ENCODE peak calls at places on chromosomes 1 and 21, in five cellular contexts. A, Z, J, X and G are unnamed samples.
A peak's percentile ranks its signal among the peaks of the same experiment; 100 is the strongest.

GRCh38 chr1:39654291-39654690 is 14.8 kb upstream of the HEYL start:
- DNase-seq in A (no peak), Z (peak; percentile 16), J (peak; percentile 42), X (no peak), G (no peak)

GRCh38 chr1:172874950-172875349 is 175.8 kb downstream of the TNFSF18 start:
- DNase-seq in A (no peak), Z (peak; percentile 54), J (no peak), X (no peak), G (no peak)

GRCh38 chr1:178057863-178058576 is 35.9 kb upstream of the RASAL2 start:
- DNase-seq in A (no peak), Z (peak; percentile 48), J (peak; percentile 96), X (no peak), G (peak; percentile 81)

GRCh38 chr1:89589515-89589914 is 43.4 kb upstream of the LRRC8C start:
- DNase-seq in A (no peak), Z (no peak), J (peak; percentile 73), X (no peak), G (peak; percentile 56)

GRCh38 chr21:31920275-31920674 is 47.5 kb downstream of the HUNK start:
- DNase-seq in A (no peak), Z (no peak), J (no peak), X (no peak), G (no peak)

GRCh38 chr1:30043256-30043655 is 680.1 kb downstream of the MATN1 start:
- DNase-seq in A (no peak), Z (no peak), J (no peak), X (no peak), G (no peak)

GRCh38 chr1:188590641-188591040 is 1761.9 kb downstream of the PLA2G4A start:
- DNase-seq in A (no peak), Z (no peak), J (no peak), X (no peak), G (no peak)

GRCh38 chr1:207619833-207620572 is 24.9 kb upstream of the CR1L start:
- DNase-seq in A (no peak), Z (peak; percentile 51), J (peak; percentile 61), X (no peak), G (peak; percentile 60)

GRCh38 chr1:89484097-89485038 is 40.3 kb upstream of the LRRC8B start:
- DNase-seq in A (no peak), Z (no peak), J (no peak), X (no peak), G (no peak)

GRCh38 chr1:164296172-164296571 is 262.8 kb upstream of the PBX1 start:
- DNase-seq in A (no peak), Z (no peak), J (no peak), X (no peak), G (no peak)

GRCh38 chr1:228370941-228371740 is 35.5 kb downstream of the TRIM11 start:
- DNase-seq in A (no peak), Z (no peak), J (no peak), X (no peak), G (no peak)

GRCh38 chr21:45418301-45419071 is 13.5 kb downstream of the COL18A1 start:
- DNase-seq in A (no peak), Z (no peak), J (no peak), X (no peak), G (no peak)

GRCh38 chr21:45219517-45219916 is 68.2 kb downstream of the POFUT2 start:
- DNase-seq in A (no peak), Z (peak; percentile 31), J (peak; percentile 21), X (no peak), G (peak; percentile 21)

GRCh38 chr1:11286735-11287410 is 13.9 kb downstream of the UBIAD1 start:
- DNase-seq in A (no peak), Z (peak; percentile 56), J (peak; percentile 61), X (no peak), G (peak; percentile 22)

GRCh38 chr1:174954686-174955669 is 44.8 kb upstream of the CACYBP start:
- DNase-seq in A (no peak), Z (no peak), J (no peak), X (no peak), G (no peak)

GRCh38 chr1:11772458-11772857 is 10.5 kb downstream of the C1orf167 start:
- DNase-seq in A (no peak), Z (no peak), J (no peak), X (no peak), G (no peak)

GRCh38 chr21:31872452-31873274 is at the start of gene HUNK:
- DNase-seq in A (peak; percentile 48), Z (peak; percentile 54), J (peak; percentile 12), X (no peak), G (peak; percentile 56)

GRCh38 chr1:67572594-67573221 is 112.3 kb upstream of the GADD45A start:
- DNase-seq in A (peak; percentile 92), Z (peak; percentile 36), J (no peak), X (no peak), G (peak; percentile 56)

GRCh38 chr1:25105836-25106235 is 126.5 kb downstream of the SYF2 start:
- DNase-seq in A (no peak), Z (no peak), J (no peak), X (no peak), G (peak; percentile 60)

GRCh38 chr21:28311776-28312175 is 680.9 kb downstream of the LTN1 start:
- DNase-seq in A (no peak), Z (no peak), J (peak; percentile 29), X (no peak), G (no peak)

GRCh38 chr1:236774926-236775325 is 20.2 kb upstream of the MTR start:
- DNase-seq in A (no peak), Z (peak; percentile 15), J (peak; percentile 38), X (no peak), G (peak; percentile 20)

GRCh38 chr1:3736131-3736561 is 16.1 kb upstream of the CCDC27 start:
- DNase-seq in A (no peak), Z (no peak), J (peak; percentile 75), X (no peak), G (no peak)

GRCh38 chr1:233442392-233442791 is 114.9 kb downstream of the MAP3K21 start:
- DNase-seq in A (no peak), Z (no peak), J (no peak), X (no peak), G (no peak)

GRCh38 chr21:42641311-42642218 is 11.9 kb upstream of the PDE9A start:
- DNase-seq in A (no peak), Z (no peak), J (peak; percentile 4), X (no peak), G (no peak)

GRCh38 chr1:157469715-157470114 is 82.6 kb downstream of the FCRL5 start:
- DNase-seq in A (no peak), Z (no peak), J (no peak), X (no peak), G (no peak)

GRCh38 chr1:20114021-20114648 is 5.2 kb downstream of the PLA2G2D start:
- DNase-seq in A (peak; percentile 25), Z (no peak), J (no peak), X (no peak), G (no peak)

GRCh38 chr1:244052728-244053312 is 1.7 kb downstream of the ZBTB18 start:
- DNase-seq in A (no peak), Z (no peak), J (no peak), X (no peak), G (no peak)

GRCh38 chr1:244050835-244051444 is at the start of gene ZBTB18:
- DNase-seq in A (no peak), Z (peak; percentile 82), J (peak; percentile 49), X (no peak), G (peak; percentile 70)

GRCh38 chr1:244049969-244050834 is 881 bp upstream of the ZBTB18 start:
- DNase-seq in A (peak; percentile 53), Z (no peak), J (peak; percentile 9), X (no peak), G (no peak)

GRCh38 chr1:244053831-244054230 is 2.7 kb downstream of the ZBTB18 start:
- DNase-seq in A (no peak), Z (no peak), J (no peak), X (no peak), G (no peak)

DNA sequence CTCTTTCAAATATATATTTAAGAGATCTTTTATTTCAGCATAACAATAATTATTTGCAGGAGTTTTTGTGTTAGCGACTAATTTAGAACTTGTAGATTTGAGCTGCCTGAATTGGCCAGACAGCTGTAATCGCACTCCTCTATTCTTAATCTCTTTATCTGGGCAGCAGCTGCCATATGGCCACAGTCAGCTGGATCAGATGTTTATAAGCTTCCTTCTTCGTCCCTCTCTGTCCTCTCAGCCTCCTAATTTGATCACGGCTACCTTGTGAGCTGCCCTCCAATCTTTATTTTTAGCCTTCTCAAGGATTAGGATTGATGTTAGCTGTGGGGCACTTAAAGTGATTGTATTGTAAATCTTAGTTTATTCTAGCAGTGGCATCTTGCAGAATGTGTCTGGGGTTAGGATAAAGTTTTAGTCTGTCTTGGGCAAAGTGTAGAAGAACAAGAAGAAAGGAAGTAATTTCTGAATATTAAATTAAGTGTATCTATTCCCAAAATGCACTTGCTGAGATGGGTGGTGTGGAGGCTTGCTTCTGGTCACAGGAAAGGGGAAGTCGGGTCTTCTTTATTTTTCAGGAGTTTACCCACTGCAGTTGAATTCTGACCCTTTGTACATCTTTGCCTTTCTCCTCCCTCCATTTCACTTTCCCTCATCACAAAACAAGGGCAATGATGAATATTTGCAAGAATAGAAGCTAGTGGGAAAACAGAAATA is 1.1 kb downstream of the ZBTB18 start:
- DNase-seq in A (no peak), Z (peak; percentile 19), J (peak; percentile 6), X (no peak), G (no peak)
- H3K4me3 ChIP-seq in A (no peak overlapping the region), Z (no peak overlapping the region), J (no peak overlapping the region), X (peak overlapping the region; percentile 14), G (no peak overlapping the region)

GRCh38 chr1:240714893-240715292 is 102.9 kb upstream of the GREM2 start:
- DNase-seq in A (no peak), Z (no peak), J (no peak), X (no peak), G (no peak)
- TF ChIP-seq CTCF in A (no peak), Z (no peak), J (no peak), X (no peak), G (no peak)

DNA sequence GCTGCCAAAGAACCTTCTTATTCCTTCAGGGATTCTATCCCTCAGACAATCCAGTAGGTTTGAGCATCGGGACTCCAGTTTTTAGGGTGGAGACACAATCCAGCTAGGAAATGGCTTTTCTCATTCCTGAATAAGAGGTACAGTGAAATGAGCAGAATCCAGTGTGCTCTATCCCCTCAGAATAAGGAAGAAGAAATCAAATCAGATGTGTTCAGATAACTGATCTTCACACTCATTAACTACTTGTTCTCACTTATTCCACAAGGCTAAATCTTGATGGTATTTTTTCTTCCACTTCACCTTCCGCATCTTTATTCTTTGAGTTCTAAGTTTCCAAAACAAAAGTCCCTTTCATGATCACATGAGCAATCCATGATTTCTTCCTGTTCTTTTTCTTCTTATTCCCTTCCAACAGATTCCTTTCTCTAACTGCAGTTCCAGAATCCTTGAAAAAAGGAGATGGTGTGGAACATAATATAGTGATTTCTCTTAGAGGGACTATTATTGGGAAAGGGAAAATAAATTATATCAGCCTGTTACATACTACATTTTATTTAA is 1.7 kb downstream of the SYT11 start:
- DNase-seq in A (no peak), Z (no peak), J (no peak), X (no peak), G (no peak)
- H3K4me3 ChIP-seq in A (no peak overlapping the region), Z (peak overlapping the region; percentile 50), J (peak overlapping the region; percentile 48), X (no peak overlapping the region), G (peak overlapping the region; percentile 72)

DNA sequence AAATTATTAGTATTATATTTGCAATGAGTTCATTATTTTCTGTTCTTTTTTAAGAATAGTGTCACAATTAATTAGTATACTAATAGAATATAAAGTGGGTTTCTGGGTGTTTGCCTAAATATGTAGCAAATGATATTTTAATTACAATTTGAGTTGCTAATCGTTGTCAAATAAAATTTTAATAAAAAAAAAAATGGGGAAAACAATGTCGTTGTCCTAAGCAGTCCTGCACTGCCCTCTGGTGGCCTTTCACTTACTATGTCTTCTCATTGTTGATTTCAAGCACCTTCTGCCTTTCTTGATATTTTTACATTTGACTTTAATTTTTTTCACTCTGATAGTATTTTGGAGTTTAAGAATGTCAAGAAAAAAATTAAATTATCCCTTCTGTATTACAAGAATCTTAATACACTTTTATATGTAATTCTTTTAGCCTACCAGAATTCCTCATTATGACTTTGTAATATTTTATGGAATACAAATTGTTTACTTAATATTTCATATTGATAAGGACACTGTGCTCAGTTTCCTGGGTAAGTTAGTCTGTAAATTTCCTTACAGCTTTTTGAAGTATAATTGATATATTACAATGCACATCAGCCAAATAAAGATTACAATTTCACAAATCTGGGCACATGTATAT is 104.5 kb upstream of the FMN2 start:
- DNase-seq in A (peak; percentile 54), Z (peak; percentile 55), J (peak; percentile 73), X (no peak), G (peak; percentile 61)
- TF ChIP-seq CTCF in A (peak; percentile 33), Z (peak; percentile 71), J (peak; percentile 62), X (peak; percentile 38), G (peak; percentile 83)